ENCODE peak calls at places on chromosome 21, in four cellular contexts. G is naive thymus-derived CD4-positive, alpha-beta T cell; A is left ventricle myocardium inferior; P is fibroblast of lung. J is an unnamed sample. For H3K36me3, the result is how much of the 10 kb centered on the place peaks cover.

GRCh38 chr21:16536661-16537359 is 807.0 kb downstream of the USP25 start:
- DNase-seq in P (peak), G (no peak), A (no peak), J (no peak)

GRCh38 chr21:26982767-26983166 is 15.9 kb upstream of the ADAMTS5 start:
- DNase-seq in A (no peak), P (peak), G (no peak), J (no peak)

GRCh38 chr21:31132574-31133242 is 94.4 kb upstream of the KRTAP19-8 start:
- DNase-seq in P (peak), G (peak), A (no peak), J (peak)

GRCh38 chr21:41766051-41766882 is 585 bp downstream of the RIPK4 start:
- DNase-seq in G (no peak), P (no peak), A (no peak), J (no peak)

GRCh38 chr21:26977741-26978140 is 10.9 kb upstream of the ADAMTS5 start:
- DNase-seq in G (no peak), A (no peak), P (no peak), J (no peak)

GRCh38 chr21:42248783-42249597 is 30.1 kb downstream of the ABCG1 start:
- DNase-seq in A (no peak), P (no peak), G (no peak), J (no peak)

GRCh38 chr21:35335951-35336446 is 286.9 kb upstream of the RUNX1 start:
- DNase-seq in A (no peak), P (no peak), G (no peak), J (no peak)

GRCh38 chr21:35254006-35254751 is 205.1 kb upstream of the RUNX1 start:
- DNase-seq in G (no peak), P (peak), A (no peak), J (no peak)

GRCh38 chr21:28436286-28436932 is 556.3 kb downstream of the LTN1 start:
- DNase-seq in G (no peak), P (peak), A (no peak), J (no peak)

DNA sequence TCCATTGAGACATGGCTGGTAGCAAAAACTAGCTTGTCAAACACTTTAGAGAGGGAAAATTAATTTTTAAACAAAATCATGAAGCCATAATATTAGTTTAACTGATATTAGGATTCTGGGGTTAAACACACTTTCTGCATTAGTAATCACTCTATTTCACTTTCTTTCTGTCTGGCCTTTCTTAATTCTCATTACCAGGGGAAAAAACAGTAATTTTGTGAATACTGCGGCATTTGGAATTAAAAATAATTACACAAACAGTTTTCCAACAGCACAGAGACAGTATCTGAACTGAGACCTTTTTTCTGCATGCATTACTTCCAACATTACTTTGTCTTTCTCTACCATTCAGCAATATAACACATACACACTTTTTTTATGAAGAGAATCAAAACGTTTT is 190.6 kb downstream of the MRPL39 start:
- DNase-seq in A (no peak), G (no peak), P (no peak), J (no peak)
- H3K27ac ChIP-seq in A (no peak), G (no peak), P (no peak), J (no peak)

DNA sequence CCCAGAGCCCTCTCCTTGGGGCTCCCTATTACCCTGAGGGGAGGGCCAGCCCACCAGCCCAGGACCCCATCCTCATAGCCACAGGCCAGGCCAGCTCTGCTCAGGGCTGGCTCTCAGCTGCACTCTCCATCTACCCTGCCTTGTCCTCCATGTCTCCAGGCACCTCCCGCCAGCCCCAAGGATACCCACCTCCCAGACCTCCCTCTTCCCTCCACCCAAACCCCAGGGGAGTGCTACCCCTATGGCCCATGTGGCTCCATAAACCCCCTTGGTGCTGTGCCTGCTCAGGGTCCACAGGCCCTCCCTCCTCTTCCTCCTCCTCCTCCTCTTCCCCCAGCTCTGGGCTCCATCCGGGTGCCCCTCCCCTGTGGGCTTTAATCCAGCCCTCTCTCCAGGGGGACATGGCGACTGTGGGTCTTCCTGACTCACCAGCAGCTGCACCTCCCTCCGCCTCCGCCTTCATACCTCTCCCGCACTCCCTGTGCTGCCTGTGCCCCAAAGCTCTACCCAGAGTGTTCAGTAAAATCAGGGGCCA is 9.1 kb downstream of the YBEY start:
- DNase-seq in P (peak), A (peak), G (no peak), J (no peak)
- H3K36me3 ChIP-seq in P (under half), A (under half), G (under half), J (under half)

GRCh38 chr21:36701912-36702621 is 3.2 kb downstream of the SIM2 start:
- DNase-seq in P (no peak), G (no peak), A (no peak), J (no peak)
- H3K27ac ChIP-seq in P (no peak), G (no peak), A (no peak), J (no peak)

GRCh38 chr21:38439336-38439900 is 58.9 kb downstream of the ERG start:
- DNase-seq in G (no peak), A (no peak), P (no peak), J (no peak)

GRCh38 chr21:38443110-38443509 is 55.2 kb downstream of the ERG start:
- DNase-seq in P (no peak), G (no peak), A (no peak), J (no peak)

GRCh38 chr21:38440746-38441145 is 57.5 kb downstream of the ERG start:
- DNase-seq in G (no peak), A (no peak), P (peak), J (no peak)

GRCh38 chr21:38439957-38440356 is 58.3 kb downstream of the ERG start:
- DNase-seq in P (no peak), G (no peak), A (no peak), J (no peak)

GRCh38 chr21:38441153-38441552 is 57.1 kb downstream of the ERG start:
- DNase-seq in P (no peak), A (no peak), G (no peak), J (no peak)
- H3K36me3 ChIP-seq in P (under half), A (under half), G (under half), J (under half)

DNA sequence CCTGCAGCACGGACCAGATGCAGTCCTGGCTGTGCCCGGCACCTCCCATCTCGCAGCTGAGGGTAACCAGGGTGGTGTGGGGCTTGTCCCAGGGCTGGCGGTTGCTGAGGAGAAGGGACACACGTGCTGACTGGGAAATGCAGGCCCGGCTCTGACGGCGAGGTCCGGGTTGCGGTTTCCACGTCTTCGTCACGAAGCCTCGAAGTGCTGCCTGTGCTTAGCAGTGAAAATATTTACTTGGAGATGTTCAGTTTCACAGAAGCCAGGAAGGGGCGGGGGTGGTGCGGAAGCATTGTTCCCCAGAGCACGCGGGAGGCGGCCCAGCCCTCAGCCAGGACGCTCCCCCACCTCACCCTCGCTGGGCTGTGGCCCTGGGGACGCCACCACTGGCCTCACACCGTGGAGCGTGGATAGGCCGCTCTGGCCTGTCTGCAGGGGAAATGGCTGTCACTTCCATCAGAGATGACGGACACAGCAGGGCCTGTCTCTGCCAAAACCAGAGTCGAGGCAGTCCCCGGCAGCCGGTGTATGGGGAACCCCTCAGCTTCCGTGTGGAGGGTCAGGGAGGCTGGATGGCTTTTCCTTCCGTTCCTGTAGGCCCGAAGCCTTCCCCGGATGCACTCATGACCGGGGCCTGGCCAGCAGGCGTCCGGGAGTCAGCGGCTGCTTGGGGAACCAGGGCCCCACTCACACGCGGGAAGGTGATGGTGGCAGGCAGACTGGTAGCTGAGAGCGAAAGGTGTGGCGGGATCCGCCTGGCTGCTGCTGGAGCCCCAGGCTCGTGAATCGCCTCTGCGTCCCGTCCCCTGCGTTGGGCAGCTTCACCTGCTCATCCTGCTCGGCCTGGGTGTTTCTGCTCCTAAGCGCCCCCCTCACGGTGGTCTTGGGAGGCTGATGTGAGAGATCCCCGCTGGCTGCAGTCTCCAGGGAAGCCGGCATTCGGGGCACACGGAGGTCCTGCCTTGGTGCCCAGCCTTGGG is 14.7 kb upstream of the POFUT2 start:
- DNase-seq in G (peak), P (peak), A (peak), J (peak)
- H3K27ac ChIP-seq in G (peak), P (peak), A (peak), J (peak)

DNA sequence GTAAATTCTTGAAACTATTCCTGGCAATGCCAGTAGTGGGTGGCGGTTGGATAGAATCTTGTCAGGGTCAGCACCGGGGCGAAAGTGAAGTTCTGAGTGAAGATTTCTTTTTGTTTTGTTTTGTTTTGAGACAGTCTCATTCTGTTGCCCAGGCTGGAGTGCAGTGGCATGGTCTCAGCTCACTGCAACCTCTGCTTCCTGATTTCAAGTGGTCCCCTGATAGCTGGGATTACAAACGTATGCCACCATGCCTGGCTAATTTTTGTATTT is 33.3 kb downstream of the PCNT start:
- DNase-seq in P (no peak), A (no peak), G (no peak), J (no peak)
- H3K36me3 ChIP-seq in P (under half), A (half or more), G (half or more), J (half or more)

DNA sequence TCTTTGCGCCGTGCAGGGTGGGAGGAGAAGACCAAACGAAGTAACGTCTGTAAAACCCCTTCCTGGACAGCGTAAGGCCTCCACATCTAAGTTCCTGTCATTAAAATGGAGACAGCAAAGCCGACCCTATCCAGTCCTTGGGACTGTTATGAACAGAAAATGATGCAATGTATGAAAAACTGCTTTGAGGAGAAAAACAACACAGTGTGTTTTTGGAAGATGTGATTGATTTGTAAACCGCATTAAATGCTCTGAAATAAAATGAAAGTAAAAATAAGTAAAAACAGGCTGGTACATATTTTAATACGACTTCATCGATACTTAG is 827 bp upstream of the URB1 start:
- DNase-seq in A (no peak), G (no peak), P (no peak), J (no peak)
- H3K27ac ChIP-seq in A (peak), G (peak), P (peak), J (peak)

GRCh38 chr21:45186709-45187108 is 101.0 kb downstream of the POFUT2 start:
- DNase-seq in P (no peak), G (no peak), A (no peak), J (no peak)

GRCh38 chr21:45192332-45192731 is 95.4 kb downstream of the POFUT2 start:
- DNase-seq in A (no peak), G (no peak), P (no peak), J (no peak)

GRCh38 chr21:45184869-45185268 is 102.8 kb downstream of the POFUT2 start:
- DNase-seq in P (no peak), A (no peak), G (no peak), J (no peak)

GRCh38 chr21:45187646-45188045 is 100.0 kb downstream of the POFUT2 start:
- DNase-seq in A (no peak), P (peak), G (no peak), J (no peak)

GRCh38 chr21:45190013-45190412 is 97.7 kb downstream of the POFUT2 start:
- DNase-seq in G (no peak), P (no peak), A (no peak), J (no peak)
- H3K36me3 ChIP-seq in G (half or more), P (under half), A (half or more), J (half or more)

GRCh38 chr21:45421071-45421845 is 16.3 kb downstream of the COL18A1 start:
- DNase-seq in G (no peak), P (no peak), A (peak), J (no peak)
- H3K27ac ChIP-seq in G (no peak), P (no peak), A (peak), J (no peak)

GRCh38 chr21:33544451-33544850 is 1.6 kb downstream of the SON start:
- DNase-seq in G (no peak), A (no peak), P (no peak), J (no peak)
- H3K36me3 ChIP-seq in G (under half), A (under half), P (under half), J (under half)

J was measured in CD4-positive, CD25-positive, alpha-beta regulatory T cell.